ENCODE peak calls at places on chromosomes 1 and 21, in six cellular contexts. S, G, J, P, M and O are unnamed samples.

GRCh38 chr1:31529999-31530705 is 46.2 kb upstream of the TINAGL1 start:
- DNase-seq in S (no peak), G (no peak), J (no peak), P (no peak), M (peak), O (no peak)

GRCh38 chr1:155911156-155912055 is at the start of gene RIT1:
- DNase-seq in S (peak), G (peak), J (peak), P (peak), M (peak), O (peak)

GRCh38 chr1:12528021-12528852 is 89.8 kb downstream of the DHRS3 start:
- DNase-seq in S (peak), G (peak), J (peak), P (peak), M (peak), O (no peak)

GRCh38 chr1:14946567-14947285 is 206.8 kb upstream of the TMEM51 start:
- DNase-seq in S (no peak), G (peak), J (peak), P (peak), M (peak), O (no peak)

GRCh38 chr1:99680258-99680657 is 34.3 kb downstream of the PALMD start:
- DNase-seq in S (no peak), G (no peak), J (peak), P (peak), M (peak), O (no peak)

GRCh38 chr1:23577056-23577985 is 18.0 kb upstream of the ID3 start:
- DNase-seq in S (peak), G (no peak), J (peak), P (peak), M (peak), O (no peak)

GRCh38 chr21:21406918-21407317 is 408.7 kb downstream of the NCAM2 start:
- DNase-seq in S (no peak), G (no peak), J (no peak), P (no peak), M (no peak), O (no peak)

GRCh38 chr21:31107151-31107785 is 69.0 kb upstream of the KRTAP19-8 start:
- DNase-seq in S (no peak), G (no peak), J (no peak), P (no peak), M (no peak), O (no peak)

GRCh38 chr1:37926061-37926924 is 20.6 kb downstream of the INPP5B start:
- DNase-seq in S (no peak), G (no peak), J (no peak), P (no peak), M (no peak), O (peak)

GRCh38 chr1:93878889-93879586 is at the start of gene DNTTIP2:
- DNase-seq in S (peak), G (peak), J (peak), P (peak), M (peak), O (peak)
- TF ChIP-seq CTCF in S (no peak), G (no peak), J (no peak), P (no peak), M (no peak), O (no peak)

DNA sequence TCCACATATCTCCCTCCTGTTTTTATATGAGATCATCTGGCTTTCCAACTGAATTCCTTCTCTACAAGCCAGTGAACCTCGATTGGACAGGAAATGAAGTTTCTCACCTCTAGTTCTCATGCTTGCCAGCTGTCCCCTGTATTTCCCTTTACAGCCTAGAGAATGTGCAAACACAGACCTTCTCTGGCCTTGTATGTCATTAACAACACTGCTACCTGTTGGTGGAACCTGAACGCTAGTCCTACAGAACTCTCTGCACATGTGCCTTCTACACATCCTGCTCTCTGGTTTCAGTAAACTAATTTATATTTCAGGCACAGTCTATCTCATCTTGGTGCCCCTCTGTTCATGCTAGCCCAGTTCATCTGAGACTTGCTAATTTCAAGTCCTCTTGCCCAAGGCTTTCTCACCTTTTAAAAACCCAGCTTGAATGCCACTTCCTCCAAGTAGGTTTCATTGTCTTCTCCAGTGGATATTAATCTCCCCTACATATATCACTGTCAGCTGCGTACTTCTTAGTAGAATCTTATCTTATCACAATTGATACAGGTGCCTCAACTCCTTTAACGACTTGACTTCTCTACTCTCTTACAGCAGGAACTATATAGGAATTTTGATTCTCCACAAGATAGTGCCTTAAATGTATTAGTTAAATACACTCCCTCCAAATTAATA is 549.9 kb downstream of the PLPP3 start:
- DNase-seq in S (no peak), G (no peak), J (no peak), P (peak), M (no peak), O (no peak)
- TF ChIP-seq CTCF in S (no peak), G (no peak), J (no peak), P (peak), M (no peak), O (no peak)

DNA sequence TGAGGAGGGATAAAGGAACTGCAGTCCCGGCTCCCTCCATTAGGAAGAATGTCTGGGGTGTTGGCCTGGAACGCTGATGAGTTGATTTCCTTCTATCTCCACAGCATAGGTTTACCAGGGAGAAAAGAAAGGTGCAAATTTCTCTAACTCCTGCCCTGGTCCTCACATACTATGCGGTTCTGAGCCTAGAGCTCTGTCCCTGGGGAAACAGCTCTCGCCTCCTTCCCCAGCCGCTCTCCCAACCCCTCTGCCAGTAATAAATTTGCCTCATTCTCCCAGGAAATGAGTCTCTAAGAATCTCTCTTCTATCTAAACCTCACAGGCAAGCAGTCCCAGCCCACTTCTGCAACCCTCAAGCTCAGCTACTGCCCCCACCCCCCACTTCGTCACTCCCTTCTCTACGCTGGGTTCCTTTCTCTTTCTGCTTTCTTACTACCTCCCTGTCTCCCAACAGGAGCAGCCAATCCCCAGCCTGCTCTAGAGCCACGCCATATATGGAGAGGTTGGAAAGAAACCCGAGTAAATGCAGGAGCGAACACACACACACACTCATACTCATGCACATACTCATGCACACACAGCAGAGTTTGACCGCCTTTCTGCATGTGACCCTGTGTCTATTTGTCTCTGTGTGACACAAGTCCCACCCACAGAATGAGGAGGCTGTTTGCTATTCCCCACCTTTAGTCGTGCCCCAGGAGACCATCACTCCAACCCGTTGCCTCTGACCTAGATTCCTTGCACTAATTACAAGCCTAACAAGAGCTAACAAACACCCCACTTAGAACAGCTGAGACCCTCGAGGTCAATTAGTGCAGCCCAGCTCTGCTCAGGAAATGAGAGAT is 13.4 kb downstream of the PLEKHO1 start:
- DNase-seq in S (peak), G (peak), J (peak), P (peak), M (peak), O (no peak)
- TF ChIP-seq CTCF in S (peak), G (no peak), J (peak), P (no peak), M (peak), O (no peak)

DNA sequence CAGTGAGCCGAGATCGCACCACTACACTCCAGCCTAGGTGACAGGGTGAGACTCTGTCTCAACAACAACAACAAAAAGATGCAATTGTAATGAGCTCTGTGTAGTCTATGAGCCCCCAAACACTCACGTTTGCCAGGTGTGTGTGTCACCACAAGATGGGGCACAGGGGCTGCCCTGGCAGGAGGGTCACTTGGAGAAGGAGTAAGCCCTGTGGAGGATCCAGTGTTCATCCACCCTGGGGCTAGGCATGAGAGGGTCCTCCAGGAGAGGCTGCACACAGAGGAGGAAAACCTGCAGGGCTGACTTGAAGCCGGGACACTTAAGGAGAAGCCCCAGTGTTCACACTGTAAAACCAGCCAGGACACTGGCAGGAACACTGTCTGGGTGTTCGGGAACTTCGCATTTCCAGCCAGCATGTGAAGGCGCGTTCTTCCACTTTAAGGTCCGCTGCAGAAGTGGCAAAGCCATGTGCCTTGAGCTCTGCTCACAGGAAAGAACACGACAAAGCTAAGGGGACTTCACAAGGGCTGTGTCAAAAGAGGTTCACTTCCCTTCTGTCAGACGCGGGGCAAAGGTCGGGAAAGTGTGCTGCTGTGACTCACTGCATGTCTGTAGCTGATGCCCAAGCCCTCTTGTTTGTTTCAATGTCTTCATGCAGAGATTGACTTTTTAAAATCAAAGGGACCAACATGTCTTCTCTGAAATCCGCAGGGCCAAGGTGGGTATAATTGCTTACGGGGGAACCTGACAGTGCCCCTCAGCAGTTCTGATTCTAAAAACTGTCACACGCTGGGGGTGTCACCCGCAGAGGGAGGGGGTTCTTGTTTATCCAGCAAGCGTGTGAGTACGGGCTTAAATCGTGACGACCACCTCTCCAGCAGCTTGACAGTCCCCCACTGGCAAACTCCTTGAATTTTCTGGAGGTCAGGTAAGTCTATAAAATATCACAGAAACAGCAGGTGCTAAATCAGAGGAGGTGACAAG is 102.8 kb downstream of the RIPK4 start:
- DNase-seq in S (no peak), G (no peak), J (no peak), P (peak), M (peak), O (no peak)
- TF ChIP-seq CTCF in S (no peak), G (no peak), J (no peak), P (no peak), M (no peak), O (no peak)

DNA sequence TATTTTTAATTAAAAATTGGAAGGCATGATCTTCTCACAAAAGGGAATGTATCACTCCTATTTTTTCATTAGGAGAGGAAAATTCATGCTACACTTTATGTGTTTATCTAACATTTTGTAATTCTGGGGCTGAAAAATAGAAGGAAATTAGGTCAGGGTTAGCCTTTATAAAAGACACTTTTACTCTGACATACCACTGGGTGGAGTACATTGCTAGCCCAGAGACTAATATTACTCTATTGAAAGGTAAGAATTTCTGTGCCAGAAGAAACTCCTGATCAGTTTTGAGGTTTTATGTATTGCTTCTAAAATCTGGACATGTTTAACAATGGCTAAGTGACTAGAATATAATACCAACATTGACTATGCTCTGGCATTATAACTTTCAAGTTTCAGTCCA is 724.6 kb downstream of the USP25 start:
- DNase-seq in S (no peak), G (no peak), J (peak), P (no peak), M (peak), O (no peak)
- TF ChIP-seq CTCF in S (peak), G (no peak), J (peak), P (peak), M (peak), O (no peak)